ENCODE peak calls at places on chromosomes 11 and 22, in four cellular contexts. V, Z, K and B are unnamed samples.

GRCh38 chr11:100629671-100630070 is 57.4 kb upstream of the ARHGAP42 start:
- DNase-seq in V (no peak), Z (no peak), K (no peak), B (no peak)

GRCh38 chr22:23503142-23503541 is 76.9 kb downstream of the IGLL1 start:
- DNase-seq in V (no peak), Z (no peak), K (no peak), B (peak)

GRCh38 chr11:59845399-59845798 is at the start of gene CBLIF:
- DNase-seq in V (no peak), Z (no peak), K (no peak), B (no peak)

GRCh38 chr11:9069861-9070470 is 21.4 kb downstream of the SCUBE2 start:
- DNase-seq in V (no peak), Z (no peak), K (no peak), B (no peak)

GRCh38 chr22:38347944-38348750 is 30.9 kb upstream of the CSNK1E start:
- DNase-seq in V (no peak), Z (peak), K (no peak), B (peak)

GRCh38 chr22:24434472-24435322 is 7.3 kb downstream of the ADORA2A start:
- DNase-seq in V (no peak), Z (no peak), K (no peak), B (peak)

GRCh38 chr11:46912526-46913150 is 5.7 kb downstream of the LRP4 start:
- DNase-seq in V (no peak), Z (no peak), K (no peak), B (no peak)

GRCh38 chr11:76207642-76208378 is 1.5 kb upstream of the WNT11 start:
- DNase-seq in V (peak), Z (peak), K (peak), B (no peak)

GRCh38 chr11:109940816-109941215 is 152.4 kb upstream of the ZC3H12C start:
- DNase-seq in V (no peak), Z (peak), K (no peak), B (no peak)

GRCh38 chr11:27471588-27472397 is 797 bp downstream of the LGR4 start:
- DNase-seq in V (no peak), Z (peak), K (no peak), B (no peak)

GRCh38 chr11:94563176-94563847 is 3.9 kb upstream of the PIWIL4 start:
- DNase-seq in V (no peak), Z (no peak), K (no peak), B (no peak)

GRCh38 chr11:120807414-120808150 is 216.3 kb upstream of the TBCEL start:
- DNase-seq in V (peak), Z (peak), K (no peak), B (no peak)

GRCh38 chr11:21768388-21768787 is 424.5 kb upstream of the ANO5 start:
- DNase-seq in V (no peak), Z (no peak), K (no peak), B (no peak)

GRCh38 chr11:71182791-71183556 is 69.4 kb downstream of the SHANK2 start:
- DNase-seq in V (no peak), Z (no peak), K (no peak), B (no peak)

GRCh38 chr11:122494171-122494570 is 161.4 kb upstream of the UBASH3B start:
- DNase-seq in V (no peak), Z (no peak), K (no peak), B (no peak)

GRCh38 chr11:72863091-72863490 is 48.9 kb downstream of the ATG16L2 start:
- DNase-seq in V (no peak), Z (no peak), K (no peak), B (no peak)

GRCh38 chr22:33579448-33580093 is 340.7 kb downstream of the LARGE1 start:
- DNase-seq in V (peak), Z (peak), K (no peak), B (no peak)

GRCh38 chr22:50482107-50483074 is 1.0 kb downstream of the ADM2 start:
- DNase-seq in V (no peak), Z (no peak), K (no peak), B (no peak)

GRCh38 chr11:86891020-86891419 is 64.2 kb downstream of the FZD4 start:
- DNase-seq in V (no peak), Z (no peak), K (no peak), B (no peak)

GRCh38 chr11:19713221-19714092 is 820 bp downstream of the NAV2 start:
- DNase-seq in V (no peak), Z (no peak), K (no peak), B (no peak)